ENCODE peak calls at places on chromosomes 3 and 15, in ten cellular contexts. One of them, this sample, is unnamed.

GRCh38 chr3:69764861-69765260 is 25.6 kb downstream of the MITF start:
- DNase-seq in HEK293T: no peak
- DNase-seq in hepatocyte: no peak
- DNase-seq in tibial nerve: no peak
- DNase-seq in NCI-H2029 treated with DMSO at 0.1 percent for 48 hours: no peak
- DNase-seq in NCI-H748 treated with DMSO at 0.1 percent for 48 hours: no peak
- DNase-seq in CD8-positive, alpha-beta memory T cell: no peak
- DNase-seq in GM04503: no peak
- DNase-seq in GDM1: no peak
- DNase-seq in substantia nigra: no peak
- DNase-seq in this sample: no peak

GRCh38 chr3:151282921-151283320 is 4.6 kb upstream of the P2RY14 start:
- DNase-seq in HEK293T: peak
- DNase-seq in hepatocyte: peak
- DNase-seq in tibial nerve: no peak
- DNase-seq in NCI-H2029 treated with DMSO at 0.1 percent for 48 hours: peak
- DNase-seq in NCI-H748 treated with DMSO at 0.1 percent for 48 hours: peak
- DNase-seq in CD8-positive, alpha-beta memory T cell: no peak
- DNase-seq in GM04503: no peak
- DNase-seq in GDM1: peak
- DNase-seq in substantia nigra: no peak
- DNase-seq in this sample: no peak

GRCh38 chr15:33116218-33116617 is 78.3 kb downstream of the FMN1 start:
- DNase-seq in HEK293T: no peak
- DNase-seq in hepatocyte: no peak
- DNase-seq in tibial nerve: no peak
- DNase-seq in NCI-H2029 treated with DMSO at 0.1 percent for 48 hours: no peak
- DNase-seq in NCI-H748 treated with DMSO at 0.1 percent for 48 hours: no peak
- DNase-seq in CD8-positive, alpha-beta memory T cell: no peak
- DNase-seq in GM04503: no peak
- DNase-seq in GDM1: no peak
- DNase-seq in substantia nigra: no peak
- DNase-seq in this sample: no peak

GRCh38 chr15:66730168-66731014 is 28.4 kb downstream of the SMAD6 start:
- DNase-seq in HEK293T: no peak
- DNase-seq in hepatocyte: no peak
- DNase-seq in tibial nerve: no peak
- DNase-seq in NCI-H2029 treated with DMSO at 0.1 percent for 48 hours: no peak
- DNase-seq in NCI-H748 treated with DMSO at 0.1 percent for 48 hours: no peak
- DNase-seq in CD8-positive, alpha-beta memory T cell: no peak
- DNase-seq in GM04503: no peak
- DNase-seq in GDM1: no peak
- DNase-seq in substantia nigra: no peak
- DNase-seq in this sample: no peak

GRCh38 chr3:101066776-101067175 is 73.6 kb upstream of the ABI3BP start:
- DNase-seq in HEK293T: no peak
- DNase-seq in hepatocyte: no peak
- DNase-seq in tibial nerve: no peak
- DNase-seq in NCI-H2029 treated with DMSO at 0.1 percent for 48 hours: no peak
- DNase-seq in NCI-H748 treated with DMSO at 0.1 percent for 48 hours: no peak
- DNase-seq in CD8-positive, alpha-beta memory T cell: no peak
- DNase-seq in GM04503: no peak
- DNase-seq in GDM1: no peak
- DNase-seq in substantia nigra: no peak
- DNase-seq in this sample: no peak

GRCh38 chr3:171239757-171240503 is 213.4 kb upstream of the SLC2A2 start:
- DNase-seq in HEK293T: no peak
- DNase-seq in hepatocyte: no peak
- DNase-seq in tibial nerve: no peak
- DNase-seq in NCI-H2029 treated with DMSO at 0.1 percent for 48 hours: peak
- DNase-seq in NCI-H748 treated with DMSO at 0.1 percent for 48 hours: peak
- DNase-seq in CD8-positive, alpha-beta memory T cell: no peak
- DNase-seq in GM04503: no peak
- DNase-seq in GDM1: no peak
- DNase-seq in substantia nigra: no peak
- DNase-seq in this sample: no peak

GRCh38 chr3:127193775-127194174 is 844 bp downstream of the PRR23E start:
- DNase-seq in HEK293T: no peak
- DNase-seq in hepatocyte: no peak
- DNase-seq in tibial nerve: no peak
- DNase-seq in NCI-H2029 treated with DMSO at 0.1 percent for 48 hours: no peak
- DNase-seq in NCI-H748 treated with DMSO at 0.1 percent for 48 hours: no peak
- DNase-seq in CD8-positive, alpha-beta memory T cell: no peak
- DNase-seq in GM04503: no peak
- DNase-seq in GDM1: no peak
- DNase-seq in substantia nigra: no peak
- DNase-seq in this sample: no peak

GRCh38 chr3:59186735-59187134 is 136.9 kb upstream of the CFAP20DC start:
- DNase-seq in HEK293T: no peak
- DNase-seq in hepatocyte: no peak
- DNase-seq in tibial nerve: no peak
- DNase-seq in NCI-H2029 treated with DMSO at 0.1 percent for 48 hours: no peak
- DNase-seq in NCI-H748 treated with DMSO at 0.1 percent for 48 hours: no peak
- DNase-seq in CD8-positive, alpha-beta memory T cell: no peak
- DNase-seq in GM04503: no peak
- DNase-seq in GDM1: no peak
- DNase-seq in substantia nigra: no peak
- DNase-seq in this sample: no peak

GRCh38 chr3:49377483-49377882 is 19.3 kb upstream of the GPX1 start:
- DNase-seq in HEK293T: no peak
- DNase-seq in hepatocyte: no peak
- DNase-seq in tibial nerve: no peak
- DNase-seq in NCI-H2029 treated with DMSO at 0.1 percent for 48 hours: no peak
- DNase-seq in NCI-H748 treated with DMSO at 0.1 percent for 48 hours: no peak
- DNase-seq in CD8-positive, alpha-beta memory T cell: peak
- DNase-seq in GM04503: no peak
- DNase-seq in GDM1: no peak
- DNase-seq in substantia nigra: no peak
- DNase-seq in this sample: no peak

GRCh38 chr15:98843844-98844243 is 163.7 kb downstream of the PGPEP1L start:
- DNase-seq in HEK293T: no peak
- DNase-seq in hepatocyte: no peak
- DNase-seq in tibial nerve: no peak
- DNase-seq in NCI-H2029 treated with DMSO at 0.1 percent for 48 hours: no peak
- DNase-seq in NCI-H748 treated with DMSO at 0.1 percent for 48 hours: no peak
- DNase-seq in CD8-positive, alpha-beta memory T cell: no peak
- DNase-seq in GM04503: no peak
- DNase-seq in GDM1: no peak
- DNase-seq in substantia nigra: no peak
- DNase-seq in this sample: no peak

GRCh38 chr15:70190965-70191364 is 93.2 kb upstream of the TLE3 start:
- DNase-seq in HEK293T: no peak
- DNase-seq in hepatocyte: no peak
- DNase-seq in tibial nerve: no peak
- DNase-seq in NCI-H2029 treated with DMSO at 0.1 percent for 48 hours: no peak
- DNase-seq in NCI-H748 treated with DMSO at 0.1 percent for 48 hours: no peak
- DNase-seq in CD8-positive, alpha-beta memory T cell: no peak
- DNase-seq in GM04503: no peak
- DNase-seq in GDM1: no peak
- DNase-seq in substantia nigra: no peak
- DNase-seq in this sample: no peak

GRCh38 chr3:125609384-125609783 is 14.1 kb upstream of the OSBPL11 start:
- DNase-seq in HEK293T: no peak
- DNase-seq in hepatocyte: no peak
- DNase-seq in tibial nerve: no peak
- DNase-seq in NCI-H2029 treated with DMSO at 0.1 percent for 48 hours: no peak
- DNase-seq in NCI-H748 treated with DMSO at 0.1 percent for 48 hours: no peak
- DNase-seq in CD8-positive, alpha-beta memory T cell: no peak
- DNase-seq in GM04503: no peak
- DNase-seq in GDM1: no peak
- DNase-seq in substantia nigra: no peak
- DNase-seq in this sample: no peak

GRCh38 chr3:78647735-78648134 is 1120.1 kb downstream of the ROBO1 start:
- DNase-seq in HEK293T: no peak
- DNase-seq in hepatocyte: no peak
- DNase-seq in tibial nerve: no peak
- DNase-seq in NCI-H2029 treated with DMSO at 0.1 percent for 48 hours: no peak
- DNase-seq in NCI-H748 treated with DMSO at 0.1 percent for 48 hours: no peak
- DNase-seq in CD8-positive, alpha-beta memory T cell: no peak
- DNase-seq in GM04503: no peak
- DNase-seq in GDM1: no peak
- DNase-seq in substantia nigra: no peak
- DNase-seq in this sample: no peak

This sample was measured in left ventricle myocardium inferior.